ENCODE peak calls at places on chromosomes 6 and 20, in nine cellular contexts. M is GM20000, X is IMR-90, K is endodermal cell, S is nephron progenitor cell, E is hepatocyte, U is fibroblast of mammary gland, N is A549, D is left ventricle myocardium inferior. J is an unnamed sample.

GRCh38 chr6:153312633-153313032 is 181.6 kb upstream of the RGS17 start:
- DNase-seq in M (peak), X (peak), K (peak), S (peak), E (peak), U (peak), N (peak), D (peak), J (peak)

GRCh38 chr20:63594043-63594561 is 20.1 kb upstream of the HELZ2 start:
- DNase-seq in M (no peak), X (peak), K (no peak), S (no peak), E (no peak), U (peak), N (no peak), D (no peak), J (peak)

GRCh38 chr6:135880066-135880972 is 28.8 kb downstream of the PDE7B start:
- DNase-seq in M (peak), X (peak), K (no peak), S (no peak), E (no peak), U (peak), N (peak), D (no peak), J (peak)

GRCh38 chr20:31257364-31257763 is at the start of gene DEFB115:
- DNase-seq in M (no peak), X (no peak), K (no peak), S (no peak), E (no peak), U (no peak), N (no peak), D (no peak), J (no peak)

GRCh38 chr6:83057705-83058321 is 7.8 kb downstream of the UBE3D start:
- DNase-seq in M (peak), X (peak), K (peak), S (peak), E (peak), U (peak), N (peak), D (no peak), J (peak)

GRCh38 chr6:36845233-36845632 is 6.0 kb upstream of the CPNE5 start:
- DNase-seq in M (no peak), X (no peak), K (no peak), S (no peak), E (no peak), U (no peak), N (no peak), D (no peak), J (no peak)

GRCh38 chr20:13022401-13023170 is 13.8 kb downstream of the SPTLC3 start:
- DNase-seq in M (no peak), X (peak), K (peak), S (no peak), E (peak), U (peak), N (no peak), D (no peak), J (peak)

GRCh38 chr6:1325471-1326309 is 13.8 kb downstream of the FOXQ1 start:
- DNase-seq in M (no peak), X (peak), K (no peak), S (no peak), E (peak), U (peak), N (peak), D (no peak), J (peak)

GRCh38 chr6:168206681-168207274 is 112.8 kb downstream of the DACT2 start:
- DNase-seq in M (no peak), X (no peak), K (peak), S (no peak), E (no peak), U (no peak), N (no peak), D (no peak), J (no peak)

GRCh38 chr6:14129572-14129971 is 12.0 kb downstream of the CD83 start:
- DNase-seq in M (peak), X (peak), K (peak), S (peak), E (peak), U (peak), N (peak), D (peak), J (peak)

GRCh38 chr20:3250091-3250504 is 11.1 kb upstream of the SLC4A11 start:
- DNase-seq in M (peak), X (no peak), K (peak), S (peak), E (no peak), U (no peak), N (peak), D (no peak), J (no peak)

GRCh38 chr6:22680950-22681349 is 111.6 kb downstream of the HDGFL1 start:
- DNase-seq in M (no peak), X (no peak), K (no peak), S (no peak), E (no peak), U (no peak), N (no peak), D (no peak), J (no peak)

GRCh38 chr6:163460307-163460782 is 45.8 kb downstream of the QKI start:
- DNase-seq in M (peak), X (peak), K (peak), S (no peak), E (no peak), U (peak), N (peak), D (no peak), J (peak)

GRCh38 chr20:24147479-24147878 is 158.9 kb upstream of the GGTLC1 start:
- DNase-seq in M (no peak), X (no peak), K (no peak), S (no peak), E (no peak), U (no peak), N (no peak), D (no peak), J (no peak)

GRCh38 chr6:21749754-21750153 is 156.2 kb downstream of the SOX4 start:
- DNase-seq in M (no peak), X (no peak), K (no peak), S (no peak), E (no peak), U (no peak), N (no peak), D (no peak), J (no peak)

GRCh38 chr20:41344938-41345728 is 4.5 kb downstream of the LPIN3 start:
- DNase-seq in M (no peak), X (no peak), K (no peak), S (no peak), E (no peak), U (no peak), N (no peak), D (no peak), J (no peak)

GRCh38 chr6:56755040-56755439 is 112.4 kb upstream of the DST start:
- DNase-seq in M (no peak), X (no peak), K (no peak), S (no peak), E (no peak), U (no peak), N (no peak), D (no peak), J (no peak)

GRCh38 chr6:26286168-26286854 is 78.7 kb upstream of the BTN3A2 start:
- DNase-seq in M (peak), X (peak), K (peak), S (peak), E (peak), U (peak), N (no peak), D (peak), J (peak)

GRCh38 chr20:58179432-58180099 is 48.9 kb downstream of the ANKRD60 start:
- DNase-seq in M (peak), X (no peak), K (peak), S (peak), E (peak), U (no peak), N (peak), D (peak), J (peak)

GRCh38 chr6:141202641-141203040 is 930.1 kb upstream of the GJE1 start:
- DNase-seq in M (no peak), X (no peak), K (no peak), S (no peak), E (no peak), U (peak), N (no peak), D (no peak), J (no peak)
- TF ChIP-seq CTCF in M (no peak), X (no peak), K (no peak), S (no peak), E (no peak), U (no peak), N (no peak), D (no peak), J (no peak)

GRCh38 chr20:59415224-59415623 is 114.8 kb downstream of the EDN3 start:
- DNase-seq in M (no peak), X (no peak), K (no peak), S (no peak), E (no peak), U (no peak), N (no peak), D (no peak), J (no peak)

GRCh38 chr20:59413326-59413865 is 113.0 kb downstream of the EDN3 start:
- DNase-seq in M (no peak), X (no peak), K (peak), S (no peak), E (no peak), U (no peak), N (no peak), D (no peak), J (no peak)

GRCh38 chr20:59412251-59412650 is 111.8 kb downstream of the EDN3 start:
- DNase-seq in M (no peak), X (no peak), K (peak), S (no peak), E (no peak), U (no peak), N (no peak), D (no peak), J (no peak)

GRCh38 chr20:59412896-59413295 is 112.5 kb downstream of the EDN3 start:
- DNase-seq in M (no peak), X (no peak), K (peak), S (no peak), E (peak), U (no peak), N (no peak), D (no peak), J (no peak)

GRCh38 chr20:59411191-59411988 is 111.0 kb downstream of the EDN3 start:
- DNase-seq in M (no peak), X (no peak), K (peak), S (no peak), E (no peak), U (no peak), N (no peak), D (no peak), J (no peak)
- TF ChIP-seq CTCF in M (no peak), X (no peak), K (no peak), S (no peak), E (no peak), U (no peak), N (no peak), D (no peak), J (no peak)

GRCh38 chr20:48827880-48828733 is at the start of gene PREX1:
- DNase-seq in M (peak), X (peak), K (peak), S (peak), E (peak), U (peak), N (peak), D (peak), J (peak)
- TF ChIP-seq CTCF in M (no peak), X (no peak), K (no peak), S (no peak), E (no peak), U (no peak), N (no peak), D (peak), J (no peak)

DNA sequence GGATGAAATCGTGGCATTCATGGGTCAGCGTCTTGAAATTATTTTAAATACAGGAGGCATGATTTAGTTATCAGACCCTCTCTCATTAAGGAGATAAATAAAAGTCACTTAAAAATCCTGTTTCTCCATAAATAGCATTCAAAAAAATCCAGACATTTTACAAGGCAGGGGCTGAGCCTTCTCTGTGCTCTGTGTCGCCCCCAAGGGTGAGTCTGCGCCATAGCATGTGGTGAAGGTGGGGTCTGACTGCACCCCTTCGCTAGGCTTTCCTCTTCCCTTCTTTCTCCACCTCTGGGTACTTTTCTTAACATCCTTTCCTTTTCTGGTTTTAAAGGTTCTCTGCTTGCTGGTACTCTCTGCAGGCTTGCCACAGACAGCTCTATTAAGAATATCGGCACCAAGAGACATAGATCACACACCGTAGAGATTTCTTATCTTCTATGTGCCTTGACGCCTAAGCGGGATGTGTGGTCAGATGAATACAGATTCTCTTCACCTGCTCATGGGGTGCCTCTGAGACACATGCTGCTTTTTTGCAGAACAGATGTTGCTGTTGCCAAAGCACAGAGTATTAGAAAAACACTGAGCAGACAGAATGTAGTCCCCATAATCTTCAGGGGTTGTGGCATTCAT is 20.1 kb upstream of the FAM209A start:
- DNase-seq in M (no peak), X (no peak), K (peak), S (peak), E (no peak), U (peak), N (peak), D (no peak), J (no peak)
- TF ChIP-seq CTCF in M (peak), X (peak), K (peak), S (peak), E (peak), U (peak), N (peak), D (peak), J (peak)

DNA sequence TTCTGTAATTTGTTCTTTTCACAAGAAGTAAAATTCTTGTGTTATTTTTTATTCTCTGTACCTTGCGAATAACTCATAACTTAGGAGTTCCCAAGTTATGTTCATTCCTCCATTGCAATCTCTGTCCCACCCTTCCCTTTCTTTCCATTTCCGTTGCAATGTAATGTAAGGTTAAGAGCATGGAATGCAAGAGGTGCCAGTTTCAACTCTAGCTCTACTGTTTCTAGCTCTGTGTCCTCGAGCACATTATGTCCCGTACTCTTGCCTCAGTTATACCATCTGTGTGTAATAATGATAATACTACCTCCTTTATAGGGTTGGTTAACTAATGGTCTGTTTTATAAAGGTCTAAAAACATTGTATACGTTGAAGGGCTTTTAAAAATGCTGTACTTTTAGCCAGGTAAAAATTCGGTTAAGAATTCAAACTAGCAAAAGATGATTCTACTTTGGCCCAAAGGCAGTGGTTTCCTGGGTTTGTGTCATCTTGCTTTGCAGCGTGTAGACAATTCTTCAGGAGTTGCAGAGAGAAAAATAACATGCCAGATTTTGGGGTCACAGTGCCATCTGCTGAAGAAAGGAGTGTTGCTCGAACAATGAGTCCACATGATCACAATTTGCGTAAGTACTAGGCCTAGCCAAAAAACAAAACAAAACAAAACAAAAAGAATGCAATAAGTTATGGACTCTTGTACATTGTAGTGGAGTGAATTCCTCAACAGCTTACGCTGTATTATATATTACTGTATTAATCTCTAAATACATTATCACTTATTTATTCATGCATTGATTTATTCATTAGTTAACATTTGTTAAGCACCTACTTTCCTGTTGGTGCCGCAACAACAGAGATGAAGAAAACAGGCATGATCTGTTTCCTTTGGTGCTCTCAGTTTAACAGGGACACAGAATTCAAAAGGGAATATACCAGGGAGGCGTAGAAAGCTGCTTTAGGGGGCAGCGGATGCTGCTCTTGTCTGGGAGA is 10.0 kb upstream of the PFDN4 start:
- DNase-seq in M (no peak), X (peak), K (peak), S (no peak), E (peak), U (peak), N (peak), D (no peak), J (peak)
- TF ChIP-seq CTCF in M (no peak), X (peak), K (peak), S (no peak), E (peak), U (peak), N (peak), D (no peak), J (peak)

DNA sequence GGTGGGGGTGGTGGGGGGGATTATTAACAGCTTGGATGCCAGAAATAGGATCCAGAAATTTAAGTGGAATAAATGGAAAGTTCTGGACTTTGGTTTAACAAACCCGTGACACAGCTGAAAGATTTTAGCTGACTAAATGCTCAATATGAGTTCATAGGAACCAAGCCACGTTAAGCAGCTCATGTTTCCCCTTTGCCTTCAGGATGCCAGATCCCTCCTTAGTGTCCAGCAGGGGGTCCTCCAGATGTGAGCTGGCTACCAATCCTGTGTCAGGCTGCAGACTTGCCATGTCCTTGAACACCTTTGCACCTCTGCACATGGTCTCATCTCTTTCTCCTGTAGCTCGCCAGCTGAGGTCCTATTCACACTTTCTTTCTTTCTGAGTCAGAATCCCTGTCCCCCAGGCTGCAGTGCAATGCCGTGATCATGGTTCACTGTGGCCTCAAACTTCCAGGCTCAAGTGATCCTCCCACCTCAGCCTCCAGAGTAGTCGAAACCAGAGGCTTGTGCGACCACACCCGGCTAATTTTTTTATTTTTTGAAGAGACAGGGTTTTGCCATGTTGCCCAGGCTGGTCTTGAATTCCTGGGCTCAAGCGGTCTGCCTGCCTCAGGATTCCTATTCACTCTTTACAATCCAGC is 133.3 kb upstream of the ARMC2 start:
- DNase-seq in M (no peak), X (peak), K (peak), S (no peak), E (no peak), U (peak), N (no peak), D (no peak), J (no peak)
- TF ChIP-seq CTCF in M (no peak), X (peak), K (peak), S (no peak), E (no peak), U (peak), N (no peak), D (no peak), J (peak)

DNA sequence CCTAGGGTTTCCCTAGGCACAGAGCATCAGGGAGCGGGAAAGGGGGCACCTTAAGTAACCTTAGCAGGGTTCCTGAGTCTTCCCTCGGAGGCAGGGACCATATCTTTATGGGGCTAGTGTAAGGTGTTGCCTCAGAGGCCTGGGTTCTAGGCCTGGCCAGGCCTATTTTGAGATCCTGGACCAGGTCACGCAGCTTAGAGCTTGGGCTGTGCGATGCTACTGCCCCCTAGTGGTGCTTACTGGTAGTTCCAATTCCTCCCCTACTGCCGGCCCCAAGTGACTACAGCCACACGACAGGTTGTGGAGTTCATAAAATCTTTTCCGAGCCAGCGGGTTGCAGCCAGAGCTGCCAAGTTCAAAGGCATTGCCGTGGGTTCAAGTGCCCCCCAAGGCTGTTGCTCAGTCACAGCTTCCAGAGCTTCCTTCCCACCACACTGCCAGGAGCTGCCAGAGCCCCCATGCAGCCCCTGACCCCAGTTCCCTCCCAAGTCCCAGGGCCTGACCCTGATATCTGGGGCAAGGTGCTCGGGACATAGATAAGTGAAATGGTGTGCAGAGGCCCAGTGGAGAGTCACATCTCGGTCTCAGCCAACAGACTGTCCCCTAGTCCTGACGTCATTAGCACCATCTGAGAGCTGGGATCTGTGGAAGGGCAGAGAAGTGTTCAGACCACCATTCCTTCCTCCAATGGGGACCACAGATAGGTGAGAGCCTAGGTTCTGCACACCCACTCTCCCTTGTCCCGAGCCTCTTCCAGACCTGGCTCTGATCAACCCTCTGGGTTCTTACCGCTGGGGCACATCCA is 3.3 kb downstream of the LRRC73 start:
- DNase-seq in M (peak), X (peak), K (peak), S (peak), E (peak), U (peak), N (peak), D (peak), J (peak)
- TF ChIP-seq CTCF in M (peak), X (peak), K (peak), S (peak), E (peak), U (peak), N (peak), D (peak), J (peak)

GRCh38 chr6:17007749-17008148 is 94.1 kb upstream of the STMND1 start:
- DNase-seq in M (no peak), X (no peak), K (no peak), S (no peak), E (no peak), U (no peak), N (no peak), D (no peak), J (no peak)
- TF ChIP-seq CTCF in M (no peak), X (no peak), K (no peak), S (no peak), E (no peak), U (no peak), N (no peak), D (no peak), J (no peak)

J was measured in fibroblast of lung.